ENCODE peak calls at places on chromosomes 16 and 17, in four cellular contexts. One of them, this sample, is unnamed. For H3K36me3 and H3K9me3, the result is how much of the 10 kb centered on the place peaks cover.

GRCh38 chr17:35169964-35170363 is 22.3 kb downstream of the UNC45B start:
- DNase-seq in left ventricle myocardium inferior: no peak
- DNase-seq in small intestine: no peak
- DNase-seq in fibroblast of lung: no peak
- DNase-seq in this sample: no peak

GRCh38 chr17:73293480-73293911 is 18.3 kb downstream of the CDC42EP4 start:
- DNase-seq in left ventricle myocardium inferior: peak
- DNase-seq in small intestine: no peak
- DNase-seq in fibroblast of lung: peak
- DNase-seq in this sample: no peak

GRCh38 chr17:36703860-36704266 is 102.5 kb downstream of the MRM1 start:
- DNase-seq in left ventricle myocardium inferior: peak
- DNase-seq in small intestine: no peak
- DNase-seq in fibroblast of lung: peak
- DNase-seq in this sample: no peak

GRCh38 chr17:3621146-3621720 is 12.0 kb upstream of the TRPV1 start:
- DNase-seq in left ventricle myocardium inferior: no peak
- DNase-seq in small intestine: no peak
- DNase-seq in fibroblast of lung: no peak
- DNase-seq in this sample: no peak

GRCh38 chr17:81422776-81423697 is 27.8 kb downstream of the BAHCC1 start:
- DNase-seq in left ventricle myocardium inferior: peak
- DNase-seq in small intestine: no peak
- DNase-seq in fibroblast of lung: peak
- DNase-seq in this sample: no peak

GRCh38 chr16:67872631-67873434 is at the start of gene EDC4:
- DNase-seq in left ventricle myocardium inferior: peak
- DNase-seq in small intestine: peak
- DNase-seq in fibroblast of lung: peak
- DNase-seq in this sample: peak

GRCh38 chr17:27245230-27245696 is 48.7 kb upstream of the WSB1 start:
- DNase-seq in left ventricle myocardium inferior: peak
- DNase-seq in small intestine: peak
- DNase-seq in fibroblast of lung: peak
- DNase-seq in this sample: peak

GRCh38 chr17:74892974-74893911 is at the start of gene FADS6:
- DNase-seq in left ventricle myocardium inferior: no peak
- DNase-seq in small intestine: peak
- DNase-seq in fibroblast of lung: no peak
- DNase-seq in this sample: no peak

GRCh38 chr17:71327376-71328059 is 793.3 kb upstream of the SOX9 start:
- DNase-seq in left ventricle myocardium inferior: no peak
- DNase-seq in small intestine: no peak
- DNase-seq in fibroblast of lung: peak
- DNase-seq in this sample: no peak

GRCh38 chr17:79923974-79924638 is 84.9 kb upstream of the CBX4 start:
- DNase-seq in left ventricle myocardium inferior: no peak
- DNase-seq in small intestine: peak
- DNase-seq in fibroblast of lung: no peak
- DNase-seq in this sample: no peak

DNA sequence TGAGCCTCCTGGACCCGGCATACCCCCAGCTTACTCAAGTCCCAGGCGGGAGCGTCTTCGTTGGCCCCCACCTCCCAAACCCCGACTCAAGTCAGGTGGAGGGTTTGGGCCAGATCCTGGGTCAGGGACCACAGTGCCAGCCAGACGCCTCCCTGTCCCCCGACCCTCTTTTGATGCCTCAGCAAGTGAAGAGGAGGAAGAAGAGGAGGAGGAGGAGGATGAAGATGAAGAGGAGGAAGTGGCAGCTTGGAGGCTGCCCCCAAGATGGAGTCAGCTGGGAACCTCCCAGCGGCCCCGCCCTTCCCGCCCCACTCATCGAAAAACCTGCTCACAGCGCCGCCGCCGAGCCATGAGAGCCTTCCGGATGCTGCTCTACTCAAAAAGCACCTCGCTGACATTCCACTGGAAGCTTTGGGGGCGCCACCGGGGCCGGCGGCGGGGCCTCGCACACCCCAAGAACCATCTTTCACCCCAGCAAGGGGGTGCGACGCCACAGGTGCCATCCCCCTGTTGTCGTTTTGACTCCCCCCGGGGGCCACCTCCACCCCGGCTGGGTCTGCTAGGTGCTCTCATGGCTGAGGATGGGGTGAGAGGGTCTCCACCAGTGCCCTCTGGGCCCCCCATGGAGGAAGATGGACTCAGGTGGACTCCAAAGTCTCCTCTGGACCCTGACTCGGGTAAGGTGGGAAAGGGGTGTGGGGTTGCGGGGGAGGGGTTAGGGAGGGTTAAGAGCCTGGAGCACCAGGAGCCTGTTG is 1.6 kb downstream of the SENP3 start:
- DNase-seq in left ventricle myocardium inferior: no peak
- DNase-seq in small intestine: no peak
- DNase-seq in fibroblast of lung: no peak
- DNase-seq in this sample: no peak
- H3K36me3 ChIP-seq in left ventricle myocardium inferior: half or more
- H3K36me3 ChIP-seq in small intestine: under half
- H3K36me3 ChIP-seq in fibroblast of lung: under half
- H3K36me3 ChIP-seq in this sample: under half

GRCh38 chr16:3306078-3306477 is 781 bp downstream of the ZNF75A start:
- DNase-seq in left ventricle myocardium inferior: no peak
- DNase-seq in small intestine: no peak
- DNase-seq in fibroblast of lung: no peak
- DNase-seq in this sample: no peak
- H3K9me3 ChIP-seq in left ventricle myocardium inferior: half or more
- H3K9me3 ChIP-seq in small intestine: under half
- H3K9me3 ChIP-seq in fibroblast of lung: under half
- H3K9me3 ChIP-seq in this sample: under half

DNA sequence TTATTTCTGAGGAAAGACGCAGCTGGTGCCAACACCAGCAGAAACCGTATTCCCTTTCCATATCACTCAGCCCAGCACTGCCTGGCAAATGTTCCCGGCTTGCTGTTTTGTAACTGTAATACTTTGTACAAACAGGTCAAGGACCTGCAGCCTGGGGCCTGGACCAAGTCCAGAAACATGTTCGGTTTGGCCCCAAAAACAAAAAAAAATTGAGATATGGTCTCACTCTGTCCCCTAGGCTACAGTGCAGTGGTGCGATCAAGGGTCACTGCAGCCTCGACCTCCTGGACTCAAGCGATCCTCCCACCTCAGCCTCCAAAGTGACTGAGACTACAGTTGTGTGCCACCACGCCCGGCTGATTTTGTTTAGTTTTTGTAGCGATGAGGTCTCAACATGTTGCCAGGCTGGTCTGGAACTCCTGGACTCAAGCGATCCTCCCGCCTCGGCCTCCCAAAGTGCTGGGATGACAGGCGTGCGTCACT is 1.2 kb downstream of the HAGH start:
- DNase-seq in left ventricle myocardium inferior: no peak
- DNase-seq in small intestine: peak
- DNase-seq in fibroblast of lung: no peak
- DNase-seq in this sample: no peak
- H3K4me3 ChIP-seq in left ventricle myocardium inferior: peak
- H3K4me3 ChIP-seq in small intestine: peak
- H3K4me3 ChIP-seq in fibroblast of lung: peak
- H3K4me3 ChIP-seq in this sample: peak

GRCh38 chr16:89133457-89134127 is 38.0 kb upstream of the CDH15 start:
- DNase-seq in left ventricle myocardium inferior: peak
- DNase-seq in small intestine: no peak
- DNase-seq in fibroblast of lung: no peak
- DNase-seq in this sample: no peak
- H3K36me3 ChIP-seq in left ventricle myocardium inferior: half or more
- H3K36me3 ChIP-seq in small intestine: under half
- H3K36me3 ChIP-seq in fibroblast of lung: under half
- H3K36me3 ChIP-seq in this sample: under half

DNA sequence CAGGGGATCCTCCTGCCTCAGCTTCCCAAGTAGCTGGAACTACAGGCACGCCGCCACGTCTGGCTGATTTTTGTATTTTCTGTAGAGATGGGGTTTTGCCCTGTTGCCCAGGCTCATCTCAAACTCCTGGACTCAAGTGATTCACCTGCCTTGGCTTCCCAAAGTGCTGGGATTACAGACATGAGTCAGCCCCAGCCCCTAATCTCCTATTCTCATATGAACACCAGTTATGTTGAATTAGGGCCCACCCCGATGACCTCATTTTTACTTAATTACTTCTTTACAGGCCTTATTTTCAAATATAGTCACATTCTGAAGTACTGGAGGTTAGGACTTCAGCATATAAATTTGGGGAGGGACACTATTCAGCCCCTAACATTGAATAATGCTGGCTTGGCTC is 49.2 kb downstream of the ZNRF1 start:
- DNase-seq in left ventricle myocardium inferior: no peak
- DNase-seq in small intestine: no peak
- DNase-seq in fibroblast of lung: peak
- DNase-seq in this sample: no peak
- H3K9me3 ChIP-seq in left ventricle myocardium inferior: under half
- H3K9me3 ChIP-seq in small intestine: under half
- H3K9me3 ChIP-seq in fibroblast of lung: under half
- H3K9me3 ChIP-seq in this sample: under half

GRCh38 chr16:58462997-58463891 is 36.7 kb upstream of the NDRG4 start:
- DNase-seq in left ventricle myocardium inferior: peak
- DNase-seq in small intestine: no peak
- DNase-seq in fibroblast of lung: no peak
- DNase-seq in this sample: no peak
- H3K4me3 ChIP-seq in left ventricle myocardium inferior: peak
- H3K4me3 ChIP-seq in small intestine: peak
- H3K4me3 ChIP-seq in fibroblast of lung: no peak
- H3K4me3 ChIP-seq in this sample: no peak

GRCh38 chr17:56898874-56899273 is 15.0 kb downstream of the TRIM25 start:
- DNase-seq in left ventricle myocardium inferior: no peak
- DNase-seq in small intestine: no peak
- DNase-seq in fibroblast of lung: no peak
- DNase-seq in this sample: no peak

GRCh38 chr17:56897646-56898424 is 16.0 kb downstream of the TRIM25 start:
- DNase-seq in left ventricle myocardium inferior: no peak
- DNase-seq in small intestine: peak
- DNase-seq in fibroblast of lung: no peak
- DNase-seq in this sample: no peak

GRCh38 chr17:56896968-56897359 is 16.9 kb downstream of the TRIM25 start:
- DNase-seq in left ventricle myocardium inferior: no peak
- DNase-seq in small intestine: peak
- DNase-seq in fibroblast of lung: no peak
- DNase-seq in this sample: no peak

GRCh38 chr17:56894859-56895455 is 18.9 kb downstream of the TRIM25 start:
- DNase-seq in left ventricle myocardium inferior: no peak
- DNase-seq in small intestine: no peak
- DNase-seq in fibroblast of lung: no peak
- DNase-seq in this sample: no peak

DNA sequence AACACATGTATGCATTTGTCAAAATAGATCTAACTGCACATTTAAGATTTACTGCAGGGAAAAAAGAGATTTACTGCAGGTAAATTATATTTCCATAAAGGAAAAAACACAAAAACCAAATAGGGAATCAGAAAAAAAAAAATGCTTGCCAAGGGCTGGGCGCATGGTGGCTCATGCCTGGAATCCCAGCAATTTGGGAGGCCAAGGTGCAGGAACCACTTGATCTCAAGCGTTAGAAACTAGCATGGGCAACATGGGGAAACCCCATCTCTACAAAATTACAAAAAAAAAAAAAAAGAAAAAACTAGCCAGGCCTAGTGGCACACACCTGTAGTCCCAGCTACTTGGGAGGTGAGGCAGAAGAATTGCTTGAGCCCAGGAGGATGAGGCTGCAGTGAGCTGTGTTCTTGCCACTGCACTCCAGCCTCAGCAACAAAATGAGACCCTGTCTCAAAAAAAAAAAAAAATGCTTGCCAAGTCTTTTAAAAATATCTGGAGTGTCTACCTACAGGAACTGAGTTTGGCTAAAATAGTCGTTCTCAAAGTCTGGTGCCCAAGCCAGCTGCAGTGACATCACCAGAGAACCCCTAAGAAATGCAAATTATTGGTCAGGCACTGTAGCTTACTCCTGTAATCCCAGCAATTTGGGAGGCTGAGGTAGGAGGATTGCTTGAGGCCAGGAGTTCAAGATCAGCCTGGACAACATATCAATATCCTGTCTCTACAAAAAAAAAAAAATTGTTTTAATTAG is 17.5 kb downstream of the TRIM25 start:
- DNase-seq in left ventricle myocardium inferior: no peak
- DNase-seq in small intestine: no peak
- DNase-seq in fibroblast of lung: no peak
- DNase-seq in this sample: no peak
- H3K36me3 ChIP-seq in left ventricle myocardium inferior: half or more
- H3K36me3 ChIP-seq in small intestine: under half
- H3K36me3 ChIP-seq in fibroblast of lung: under half
- H3K36me3 ChIP-seq in this sample: half or more

DNA sequence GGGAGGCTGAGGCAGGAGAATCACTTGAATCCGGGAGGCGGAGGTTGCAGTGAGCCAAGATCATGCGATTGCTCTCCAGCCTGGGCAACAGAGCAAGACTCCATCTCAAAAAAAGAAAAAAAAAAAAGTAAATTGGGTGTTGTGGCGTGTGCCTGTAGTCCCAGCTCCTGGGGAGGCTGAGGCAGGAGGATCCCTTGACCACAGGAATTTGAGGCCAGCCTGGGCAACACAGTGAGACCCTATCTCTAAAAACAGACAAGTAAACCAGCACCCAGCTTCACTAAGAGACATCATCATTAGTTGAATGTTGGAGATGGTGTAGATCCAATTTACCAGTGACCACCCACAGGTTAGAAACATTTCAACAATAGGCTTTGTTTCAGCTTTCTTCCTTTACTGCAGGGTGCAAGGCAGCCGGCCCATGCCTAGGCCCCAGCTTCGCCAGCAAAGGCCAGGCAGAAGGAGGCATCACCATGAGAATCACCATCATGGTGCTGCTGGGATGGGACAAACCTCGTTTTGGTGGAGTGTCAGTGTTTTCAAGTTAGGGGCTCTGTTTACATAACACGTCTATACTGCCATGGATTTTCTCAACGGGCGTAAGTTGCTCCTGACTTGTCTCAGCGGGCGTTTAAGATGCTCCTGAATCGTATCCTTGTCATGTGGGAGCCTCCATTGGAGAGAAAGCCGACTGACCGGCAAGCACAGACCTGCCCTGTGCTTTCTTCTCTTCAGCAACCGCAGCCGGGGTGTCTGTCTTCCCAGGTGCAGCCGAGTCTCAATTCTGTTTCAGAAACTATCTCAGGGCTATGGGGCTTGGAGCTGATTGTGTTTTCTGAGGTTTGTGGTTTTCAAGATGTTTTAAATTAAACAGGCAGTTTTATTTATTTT is 7.3 kb downstream of the TCF25 start:
- DNase-seq in left ventricle myocardium inferior: no peak
- DNase-seq in small intestine: no peak
- DNase-seq in fibroblast of lung: no peak
- DNase-seq in this sample: no peak
- H3K9me3 ChIP-seq in left ventricle myocardium inferior: under half
- H3K9me3 ChIP-seq in small intestine: under half
- H3K9me3 ChIP-seq in fibroblast of lung: under half
- H3K9me3 ChIP-seq in this sample: under half

This sample was measured in effector memory CD4-positive, alpha-beta T cell.